ENCODE peak calls at places on chromosomes 2 and 18, in eight cellular contexts. S is mesendoderm, E is sigmoid colon, V is psoas muscle, H is fibroblast of lung, R is IMR-90, A is BJ, F is GM23248. G is an unnamed sample.

GRCh38 chr2:98175811-98176210 is 88.8 kb downstream of the VWA3B start:
- DNase-seq in S (peak; percentile 86), F (no peak), V (no peak), A (no peak), R (no peak), E (no peak), H (no peak), G (no peak)

GRCh38 chr2:151357359-151357758 is at the start of gene TNFAIP6:
- DNase-seq in F (peak; percentile 98), S (peak; percentile 27), H (peak; percentile 98), E (no peak), A (peak; percentile 90), V (no peak), R (peak; percentile 97), G (peak; percentile 87)

GRCh38 chr2:43542285-43542933 is 53.4 kb downstream of the THADA start:
- DNase-seq in S (peak; percentile 35), F (peak; percentile 77), A (no peak), H (peak; percentile 86), V (no peak), R (peak; percentile 68), E (no peak), G (no peak)

GRCh38 chr2:21042958-21043743 is 722 bp downstream of the APOB start:
- DNase-seq in H (peak; percentile 62), V (peak; percentile 54), F (peak; percentile 62), A (no peak), S (peak; percentile 74), E (peak; percentile 77), R (peak; percentile 31), G (no peak)

GRCh38 chr2:158024288-158024898 is 77.3 kb upstream of the UPP2 start:
- DNase-seq in F (peak; percentile 67), V (peak; percentile 35), H (peak; percentile 55), R (peak; percentile 31), A (no peak), S (peak; percentile 66), E (no peak), G (no peak)

GRCh38 chr2:203949228-203949627 is 12.7 kb downstream of the ICOS start:
- DNase-seq in E (no peak), S (no peak), R (peak; percentile 35), F (peak; percentile 40), A (no peak), V (no peak), H (peak; percentile 8), G (no peak)

GRCh38 chr2:104845552-104845931 is 8.4 kb upstream of the POU3F3 start:
- DNase-seq in V (no peak), F (no peak), H (no peak), E (no peak), S (peak; percentile 42), A (no peak), R (no peak), G (no peak)

GRCh38 chr2:152620218-152620617 is 97.0 kb downstream of the PRPF40A start:
- DNase-seq in E (peak; percentile 75), R (no peak), V (no peak), H (no peak), F (no peak), S (no peak), A (no peak), G (no peak)

GRCh38 chr2:50749226-50749625 is 282.7 kb downstream of the NRXN1 start:
- DNase-seq in V (no peak), E (no peak), S (no peak), R (no peak), H (no peak), F (no peak), A (no peak), G (no peak)

GRCh38 chr2:172181840-172182239 is 79.1 kb upstream of the DLX2 start:
- DNase-seq in A (no peak), V (no peak), F (peak; percentile 15), R (peak; percentile 21), E (no peak), S (peak; percentile 42), H (no peak), G (no peak)

GRCh38 chr2:214311031-214311533 is 99.8 kb upstream of the VWC2L start:
- DNase-seq in F (no peak), E (no peak), S (peak; percentile 84), V (no peak), H (no peak), R (no peak), A (no peak), G (no peak)

GRCh38 chr2:151632993-151633592 is 101.2 kb downstream of the NEB start:
- DNase-seq in R (peak; percentile 22), F (peak; percentile 45), E (no peak), S (peak; percentile 14), H (peak; percentile 53), V (no peak), A (no peak), G (no peak)

GRCh38 chr2:70946832-70947442 is 11.2 kb downstream of the ATP6V1B1 start:
- DNase-seq in H (peak; percentile 66), S (peak; percentile 78), F (peak; percentile 64), E (peak; percentile 66), V (no peak), R (peak; percentile 60), A (no peak), G (peak; percentile 19)

GRCh38 chr2:132589966-132590365 is 80.0 kb downstream of the LYPD1 start:
- DNase-seq in V (no peak), H (no peak), F (no peak), A (no peak), E (no peak), S (no peak), R (no peak), G (no peak)

GRCh38 chr2:174874081-174874480 is 109.8 kb upstream of the CHRNA1 start:
- DNase-seq in E (no peak), V (no peak), H (peak; percentile 28), A (peak; percentile 50), F (peak; percentile 18), R (no peak), S (no peak), G (no peak)

GRCh38 chr2:128282976-128283810 is 35.5 kb downstream of the HS6ST1 start:
- DNase-seq in S (no peak), E (peak; percentile 70), H (no peak), A (no peak), V (peak; percentile 16), F (no peak), R (no peak), G (no peak)

GRCh38 chr18:79587298-79588125 is 92.1 kb upstream of the CTDP1 start:
- DNase-seq in E (peak; percentile 61), F (no peak), S (no peak), A (no peak), H (no peak), R (no peak), V (peak; percentile 8), G (no peak)

GRCh38 chr2:222452422-222452950 is 28.1 kb downstream of the SGPP2 start:
- DNase-seq in A (no peak), V (no peak), E (no peak), H (no peak), S (no peak), F (no peak), R (no peak), G (no peak)

DNA sequence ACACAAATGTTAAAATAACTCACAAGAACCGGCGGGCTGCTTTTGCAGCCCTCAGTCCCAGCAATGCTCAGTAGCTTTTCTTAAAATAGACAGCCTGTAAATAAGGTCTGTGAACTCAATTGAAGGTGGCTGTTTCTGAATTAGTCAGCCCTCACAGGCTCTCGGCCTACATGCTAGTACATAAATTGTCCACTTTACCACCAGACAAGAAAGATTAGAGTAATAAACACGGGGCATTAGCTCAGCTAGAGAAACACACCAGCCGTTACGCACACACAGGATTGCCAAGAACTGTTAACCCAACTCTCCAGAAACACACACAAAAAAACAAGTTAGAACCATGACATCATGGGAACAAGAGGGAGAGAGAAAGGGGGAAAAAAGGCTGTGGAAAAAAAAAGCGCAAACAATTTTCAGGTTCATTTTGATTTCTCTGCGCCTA is 89.2 kb downstream of the ZEB2 start:
- DNase-seq in R (peak; percentile 65), A (no peak), E (peak; percentile 80), F (peak; percentile 61), S (no peak), V (no peak), H (peak; percentile 94), G (peak; percentile 72)
- H3K4me3 ChIP-seq in R (no peak overlapping the region), A (no peak overlapping the region), E (no peak overlapping the region), F (no peak overlapping the region), S (no peak overlapping the region), V (peak overlapping the region; percentile 60), H (peak overlapping the region; percentile 21), G (no peak overlapping the region)

GRCh38 chr2:119432882-119433522 is 1.3 kb downstream of the TMEM37 start:
- DNase-seq in H (no peak), F (no peak), S (no peak), R (no peak), E (no peak), V (no peak), A (no peak), G (no peak)
- H3K4me3 ChIP-seq in H (no peak overlapping the region), F (no peak overlapping the region), S (no peak overlapping the region), R (no peak overlapping the region), E (peak overlapping the region; percentile 60), V (peak overlapping the region; percentile 68), A (no peak overlapping the region), G (no peak overlapping the region)

GRCh38 chr2:189204322-189204941 is 24.9 kb upstream of the COL5A2 start:
- DNase-seq in F (peak; percentile 74), R (peak; percentile 67), A (no peak), E (no peak), S (no peak), H (peak; percentile 65), V (no peak), G (no peak)

GRCh38 chr2:189199797-189200196 is 20.2 kb upstream of the COL5A2 start:
- DNase-seq in S (no peak), E (no peak), V (no peak), A (no peak), H (no peak), F (no peak), R (no peak), G (no peak)

GRCh38 chr2:189208254-189208653 is 28.7 kb upstream of the COL5A2 start:
- DNase-seq in E (no peak), S (no peak), R (no peak), V (no peak), H (no peak), A (no peak), F (no peak), G (no peak)

GRCh38 chr2:189203177-189203799 is 23.7 kb upstream of the COL5A2 start:
- DNase-seq in E (no peak), S (no peak), A (no peak), R (no peak), F (no peak), V (no peak), H (no peak), G (no peak)
- H3K4me3 ChIP-seq in E (no peak overlapping the region), S (no peak overlapping the region), A (no peak overlapping the region), R (no peak overlapping the region), F (no peak overlapping the region), V (no peak overlapping the region), H (no peak overlapping the region), G (no peak overlapping the region)

DNA sequence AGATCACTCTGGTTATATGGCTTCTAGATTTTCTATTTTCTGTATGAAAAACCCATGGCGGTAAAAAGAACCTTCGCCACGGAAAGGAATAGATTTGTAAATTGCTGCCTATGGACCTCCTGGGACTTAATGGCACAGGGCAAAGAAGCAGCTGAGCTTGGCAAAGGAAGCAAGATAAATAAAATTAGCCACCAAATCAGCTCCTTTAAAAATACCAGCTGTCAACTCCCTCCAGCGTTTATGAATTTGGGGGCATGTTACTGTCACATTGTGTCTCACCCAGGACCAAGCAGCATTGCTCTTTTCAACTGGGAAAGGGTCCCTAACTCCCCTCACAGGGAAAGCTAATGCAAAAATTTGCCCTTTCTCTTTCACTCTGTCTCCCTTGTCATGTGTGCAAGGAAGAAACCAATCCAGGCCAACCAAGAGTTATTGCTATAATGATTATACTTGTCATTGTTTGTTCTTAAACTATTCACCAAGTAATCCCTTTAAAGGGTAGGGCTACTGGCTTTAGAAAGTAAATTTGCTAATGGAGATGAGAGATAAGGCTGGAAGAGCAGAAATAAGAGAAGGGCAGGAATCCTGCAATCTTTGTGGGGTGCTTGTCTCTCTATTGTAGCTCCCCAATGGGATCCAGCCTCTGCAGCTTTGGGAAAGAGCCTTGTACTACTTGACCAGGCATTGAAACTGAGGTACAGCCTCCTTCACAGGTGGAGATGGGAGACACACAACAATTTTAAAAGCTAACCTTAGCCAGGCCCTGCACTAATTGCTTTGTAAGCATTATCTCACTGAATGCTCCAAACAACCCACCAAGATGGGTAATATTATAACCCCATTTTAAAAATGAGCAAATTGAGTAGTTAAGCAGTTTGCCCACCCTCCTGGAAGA is 119.1 kb upstream of the KLF7 start:
- DNase-seq in S (no peak), E (no peak), A (peak; percentile 15), H (no peak), R (peak; percentile 24), V (no peak), F (no peak), G (no peak)
- H3K4me3 ChIP-seq in S (no peak overlapping the region), E (no peak overlapping the region), A (no peak overlapping the region), H (no peak overlapping the region), R (no peak overlapping the region), V (no peak overlapping the region), F (no peak overlapping the region), G (no peak overlapping the region)